ENCODE peak calls at places on chromosome 18, in seven cellular contexts. B is psoas muscle, G is tibial nerve, N is ovary, M is Peyer's patch, U is neuronal stem cell, Y is fibroblast of lung. H is an unnamed sample.

GRCh38 chr18:40152859-40153258 is 1802.2 kb upstream of the PIK3C3 start:
- DNase-seq in G (no peak), U (no peak), B (no peak), M (no peak), N (no peak), Y (peak; percentile 21), H (no peak)

GRCh38 chr18:59900222-59901128 is 679 bp downstream of the PMAIP1 start:
- DNase-seq in U (peak; percentile 27), M (peak; percentile 71), B (no peak), G (no peak), N (no peak), Y (peak; percentile 83), H (no peak)

GRCh38 chr18:74249181-74249968 is 42.4 kb downstream of the CYB5A start:
- DNase-seq in G (no peak), N (peak; percentile 66), M (no peak), Y (peak; percentile 40), B (no peak), U (no peak), H (no peak)

GRCh38 chr18:46416706-46417638 is 240.0 kb downstream of the LOXHD1 start:
- DNase-seq in Y (no peak), M (no peak), N (no peak), G (no peak), U (no peak), B (no peak), H (no peak)

GRCh38 chr18:80258640-80259039 is 11.3 kb upstream of the PARD6G start:
- DNase-seq in N (no peak), G (no peak), B (no peak), M (no peak), U (no peak), Y (no peak), H (no peak)

GRCh38 chr18:45110577-45111506 is 430.2 kb downstream of the SETBP1 start:
- DNase-seq in G (peak; percentile 17), B (peak; percentile 53), Y (peak; percentile 66), U (no peak), M (no peak), N (no peak), H (no peak)

GRCh38 chr18:69400976-69401474 is 337 bp downstream of the DOK6 start:
- DNase-seq in G (no peak), U (peak; percentile 27), M (no peak), N (no peak), Y (peak; percentile 44), B (no peak), H (no peak)

GRCh38 chr18:78241535-78242306 is 737.9 kb upstream of the SALL3 start:
- DNase-seq in G (no peak), U (no peak), B (no peak), Y (no peak), N (no peak), M (no peak), H (no peak)

GRCh38 chr18:13436596-13436995 is 218.0 kb downstream of the LDLRAD4 start:
- DNase-seq in U (no peak), Y (no peak), M (no peak), B (no peak), G (no peak), N (no peak), H (no peak)
- H3K4me1 ChIP-seq in U (no peaks in the 10 kb centered on the region), Y (no peaks in the 10 kb centered on the region), M (no peaks in the 10 kb centered on the region), B (peaks cover 26% of the 10 kb centered on the region), G (peaks cover 3% of the 10 kb centered on the region), N (no peaks in the 10 kb centered on the region), H (peaks cover 74% of the 10 kb centered on the region)

GRCh38 chr18:23614891-23615290 is 28.6 kb upstream of the NPC1 start:
- DNase-seq in U (no peak), G (no peak), B (no peak), Y (no peak), M (no peak), N (no peak), H (no peak)
- H3K4me1 ChIP-seq in U (peaks cover 3% of the 10 kb centered on the region), G (peaks cover 13% of the 10 kb centered on the region), B (no peaks in the 10 kb centered on the region), Y (peaks cover 2% of the 10 kb centered on the region), M (peaks cover 5% of the 10 kb centered on the region), N (peaks cover 11% of the 10 kb centered on the region), H (peaks cover 4% of the 10 kb centered on the region)

DNA sequence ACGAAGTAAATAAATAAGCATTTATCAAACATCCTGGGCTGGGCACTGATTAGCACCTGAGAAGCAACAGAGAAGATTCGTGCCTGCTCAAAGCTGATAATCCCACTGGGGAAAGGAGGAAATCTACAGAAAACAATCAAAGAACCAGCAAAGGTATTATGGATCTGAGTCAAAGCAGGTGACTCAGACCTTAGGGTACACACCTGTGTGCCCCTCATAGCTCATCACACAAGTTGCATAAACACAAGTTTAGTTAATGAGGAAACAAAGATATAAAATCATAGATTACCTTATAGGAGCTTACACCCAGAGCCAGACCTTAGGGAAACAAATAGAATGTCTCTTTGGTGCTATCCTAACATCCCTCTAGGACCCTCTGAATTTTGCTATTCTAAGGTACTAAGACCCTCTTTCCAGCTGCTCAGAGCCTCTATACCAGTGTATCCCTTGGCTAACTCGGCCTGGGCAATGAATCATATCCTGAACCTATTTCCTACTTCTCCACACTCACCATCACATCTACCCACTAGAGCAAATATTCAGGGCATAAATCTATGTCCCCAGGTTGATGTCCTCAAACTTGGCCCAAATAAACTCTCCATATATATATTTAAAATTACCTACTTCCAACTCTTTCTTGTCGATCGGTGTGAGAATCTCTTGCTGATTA is 19.3 kb upstream of the CTIF start:
- DNase-seq in B (no peak), G (no peak), M (no peak), Y (no peak), N (no peak), U (no peak), H (no peak)
- H3K4me1 ChIP-seq in B (no peaks in the 10 kb centered on the region), G (no peaks in the 10 kb centered on the region), M (no peaks in the 10 kb centered on the region), Y (no peaks in the 10 kb centered on the region), N (no peaks in the 10 kb centered on the region), U (peaks cover 13% of the 10 kb centered on the region), H (no peaks in the 10 kb centered on the region)

DNA sequence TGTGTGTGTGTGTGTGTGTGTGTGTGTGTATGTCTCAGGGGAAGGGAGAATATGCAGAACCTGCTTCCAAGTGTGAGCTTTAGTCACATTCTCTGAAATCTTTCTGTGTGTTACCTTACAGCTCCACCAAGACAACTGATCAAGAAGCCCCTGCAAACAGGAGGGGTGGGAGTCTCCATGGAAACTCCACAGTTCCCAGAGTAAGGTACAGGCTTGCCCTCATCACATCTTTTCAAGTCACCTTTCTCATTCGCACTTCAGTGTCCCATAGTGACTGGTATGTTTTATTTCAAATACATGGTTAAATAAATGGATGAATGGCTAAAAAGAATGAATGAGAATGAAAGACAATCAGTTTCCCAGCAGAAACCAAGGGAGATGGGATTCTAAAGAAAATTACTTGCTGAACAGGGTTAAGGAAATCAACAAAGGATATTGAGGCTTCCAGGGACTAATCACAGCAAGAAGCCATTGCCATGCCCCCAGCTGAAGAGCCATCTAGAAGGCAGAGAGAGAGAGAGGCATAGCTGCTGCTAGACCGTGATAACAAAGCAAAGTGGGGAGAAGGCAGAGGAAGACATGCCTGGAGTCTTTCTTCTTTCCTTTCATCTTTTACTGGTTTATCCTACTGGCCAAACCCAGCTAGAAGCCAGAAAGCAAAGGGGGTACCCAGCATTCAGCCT is 987.3 kb upstream of the CELF4 start:
- DNase-seq in N (no peak), Y (no peak), M (no peak), U (no peak), G (no peak), B (no peak), H (no peak)
- H3K4me1 ChIP-seq in N (no peaks in the 10 kb centered on the region), Y (no peaks in the 10 kb centered on the region), M (no peaks in the 10 kb centered on the region), U (peaks cover 11% of the 10 kb centered on the region), G (no peaks in the 10 kb centered on the region), B (no peaks in the 10 kb centered on the region), H (no peaks in the 10 kb centered on the region)

DNA sequence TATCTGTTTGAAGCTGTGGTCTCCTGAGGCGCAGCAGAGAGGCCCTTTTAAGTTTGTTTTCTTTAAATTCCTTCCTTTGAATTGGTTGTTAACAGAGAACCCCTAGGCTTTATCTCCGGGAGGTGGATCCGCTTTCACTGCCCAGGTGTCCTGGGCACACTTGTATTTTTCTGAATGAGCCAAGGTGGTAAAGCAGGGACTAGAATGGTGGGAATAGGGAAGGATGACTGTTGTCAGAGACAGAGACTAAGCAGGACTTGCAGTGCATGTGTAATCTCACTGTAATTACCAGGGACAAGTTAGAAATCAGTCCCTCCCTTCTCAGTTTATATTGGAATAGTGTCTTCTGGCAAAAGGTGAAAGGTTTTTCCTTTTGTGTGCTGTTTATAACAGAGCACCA is 72.8 kb downstream of the PHLPP1 start:
- DNase-seq in N (no peak), B (no peak), G (no peak), M (no peak), Y (no peak), U (no peak), H (no peak)
- H3K4me1 ChIP-seq in N (peaks cover 8% of the 10 kb centered on the region), B (peaks cover 6% of the 10 kb centered on the region), G (peaks cover 61% of the 10 kb centered on the region), M (no peaks in the 10 kb centered on the region), Y (peaks cover 5% of the 10 kb centered on the region), U (peaks cover 13% of the 10 kb centered on the region), H (no peaks in the 10 kb centered on the region)

GRCh38 chr18:36450264-36450663 is 152.8 kb downstream of the FHOD3 start:
- DNase-seq in Y (peak; percentile 23), M (no peak), U (no peak), N (no peak), G (no peak), B (no peak), H (no peak)
- H3K4me1 ChIP-seq in Y (peaks cover 2% of the 10 kb centered on the region), M (no peaks in the 10 kb centered on the region), U (peaks cover 36% of the 10 kb centered on the region), N (peaks cover 3% of the 10 kb centered on the region), G (peaks cover 28% of the 10 kb centered on the region), B (peaks cover 8% of the 10 kb centered on the region), H (peaks cover 47% of the 10 kb centered on the region)

GRCh38 chr18:2959341-2959740 is 53.6 kb downstream of the LPIN2 start:
- DNase-seq in G (no peak), U (no peak), M (no peak), B (no peak), N (no peak), Y (no peak), H (no peak)
- H3K4me1 ChIP-seq in G (peaks cover 59% of the 10 kb centered on the region), U (no peaks in the 10 kb centered on the region), M (no peaks in the 10 kb centered on the region), B (peaks cover 26% of the 10 kb centered on the region), N (peaks cover 10% of the 10 kb centered on the region), Y (peaks cover 16% of the 10 kb centered on the region), H (peaks cover 75% of the 10 kb centered on the region)